ENCODE peak calls at places on chromosomes 4 and X, in seven cellular contexts. V, A, D, R, T, C and H are unnamed samples. For H3K4me1, the result is how much of the 10 kb centered on the place peaks cover.

GRCh38 chrX:1411331-1411730 is 19.4 kb upstream of the SLC25A6 start:
- DNase-seq in V (no peak), A (peak), D (no peak), R (no peak), T (no peak), C (no peak), H (no peak)

GRCh38 chr4:150268444-150268843 is 190.2 kb downstream of the DCLK2 start:
- DNase-seq in V (peak), A (no peak), D (no peak), R (no peak), T (no peak), C (no peak), H (peak)

GRCh38 chr4:155376387-155377268 is at the start of gene MAP9:
- DNase-seq in V (peak), A (peak), D (peak), R (peak), T (no peak), C (peak), H (peak)

GRCh38 chr4:22220965-22221364 is 272.4 kb upstream of the KCNIP4 start:
- DNase-seq in V (no peak), A (no peak), D (peak), R (no peak), T (no peak), C (no peak), H (no peak)

GRCh38 chr4:152079543-152080293 is 318.9 kb upstream of the GATB start:
- DNase-seq in V (no peak), A (no peak), D (no peak), R (no peak), T (no peak), C (no peak), H (no peak)

GRCh38 chr4:138668309-138668708 is 347.3 kb upstream of the NOCT start:
- DNase-seq in V (no peak), A (no peak), D (no peak), R (no peak), T (no peak), C (no peak), H (no peak)

GRCh38 chrX:154785711-154786110 is 19.6 kb downstream of the MPP1 start:
- DNase-seq in V (no peak), A (no peak), D (no peak), R (no peak), T (no peak), C (no peak), H (no peak)

GRCh38 chr4:17687237-17687857 is 72.9 kb downstream of the MED28 start:
- DNase-seq in V (no peak), A (no peak), D (no peak), R (no peak), T (peak), C (no peak), H (no peak)

GRCh38 chr4:3364634-3365314 is 72.0 kb downstream of the RGS12 start:
- DNase-seq in V (no peak), A (peak), D (no peak), R (peak), T (peak), C (no peak), H (no peak)

GRCh38 chr4:91118597-91118996 is 991.4 kb downstream of the CCSER1 start:
- DNase-seq in V (no peak), A (no peak), D (no peak), R (no peak), T (no peak), C (no peak), H (no peak)

GRCh38 chrX:15623074-15623473 is 22.3 kb upstream of the ACE2 start:
- DNase-seq in V (no peak), A (no peak), D (no peak), R (no peak), T (no peak), C (no peak), H (no peak)

GRCh38 chr4:152193059-152193458 is 342.8 kb downstream of the FBXW7 start:
- DNase-seq in V (no peak), A (no peak), D (no peak), R (no peak), T (no peak), C (no peak), H (no peak)

GRCh38 chrX:10325606-10326005 is 168.8 kb downstream of the CLCN4 start:
- DNase-seq in V (peak), A (no peak), D (no peak), R (no peak), T (no peak), C (no peak), H (no peak)

GRCh38 chr4:2744576-2745270 is 11.4 kb downstream of the TNIP2 start:
- DNase-seq in V (no peak), A (no peak), D (no peak), R (no peak), T (no peak), C (no peak), H (no peak)

GRCh38 chrX:121876316-121876715 is 828.9 kb downstream of the GLUD2 start:
- DNase-seq in V (no peak), A (no peak), D (no peak), R (no peak), T (no peak), C (peak), H (peak)

GRCh38 chr4:107561481-107561880 is 158.6 kb downstream of the PAPSS1 start:
- DNase-seq in V (peak), A (no peak), D (no peak), R (no peak), T (no peak), C (no peak), H (no peak)

GRCh38 chr4:166197166-166197565 is 324.1 kb downstream of the TLL1 start:
- DNase-seq in V (no peak), A (no peak), D (no peak), R (no peak), T (no peak), C (peak), H (peak)

GRCh38 chr4:59180161-59180560 is 2020.0 kb upstream of the ADGRL3 start:
- DNase-seq in V (no peak), A (no peak), D (no peak), R (no peak), T (no peak), C (no peak), H (no peak)

GRCh38 chr4:133869486-133869885 is 332.1 kb downstream of the PABPC4L start:
- DNase-seq in V (peak), A (no peak), D (no peak), R (no peak), T (no peak), C (no peak), H (no peak)

GRCh38 chr4:123466080-123466785 is 69.6 kb downstream of the SPRY1 start:
- DNase-seq in V (no peak), A (no peak), D (no peak), R (no peak), T (no peak), C (no peak), H (no peak)

GRCh38 chrX:108304210-108304609 is 134.0 kb downstream of the COL4A6 start:
- DNase-seq in V (peak), A (no peak), D (no peak), R (no peak), T (no peak), C (no peak), H (no peak)

GRCh38 chrX:37332987-37333658 is 16.0 kb upstream of the PRRG1 start:
- DNase-seq in V (no peak), A (no peak), D (no peak), R (no peak), T (no peak), C (no peak), H (no peak)

GRCh38 chrX:11792461-11793421 is 34.7 kb downstream of the MSL3 start:
- DNase-seq in V (no peak), A (no peak), D (no peak), R (no peak), T (no peak), C (no peak), H (no peak)

GRCh38 chr4:110085131-110085530 is 113.3 kb downstream of the ELOVL6 start:
- DNase-seq in V (peak), A (no peak), D (no peak), R (no peak), T (no peak), C (no peak), H (peak)
- H3K4me1 ChIP-seq in V (under half), A (under half), D (under half), R (under half), T (under half), C (under half), H (under half)

GRCh38 chr4:102663073-102663472 is 97.7 kb downstream of the MANBA start:
- DNase-seq in V (peak), A (no peak), D (no peak), R (no peak), T (no peak), C (peak), H (peak)

GRCh38 chr4:102657206-102657605 is 103.6 kb downstream of the MANBA start:
- DNase-seq in V (no peak), A (no peak), D (no peak), R (no peak), T (no peak), C (no peak), H (no peak)
- H3K4me1 ChIP-seq in V (under half), A (under half), D (under half), R (under half), T (under half), C (under half), H (under half)

DNA sequence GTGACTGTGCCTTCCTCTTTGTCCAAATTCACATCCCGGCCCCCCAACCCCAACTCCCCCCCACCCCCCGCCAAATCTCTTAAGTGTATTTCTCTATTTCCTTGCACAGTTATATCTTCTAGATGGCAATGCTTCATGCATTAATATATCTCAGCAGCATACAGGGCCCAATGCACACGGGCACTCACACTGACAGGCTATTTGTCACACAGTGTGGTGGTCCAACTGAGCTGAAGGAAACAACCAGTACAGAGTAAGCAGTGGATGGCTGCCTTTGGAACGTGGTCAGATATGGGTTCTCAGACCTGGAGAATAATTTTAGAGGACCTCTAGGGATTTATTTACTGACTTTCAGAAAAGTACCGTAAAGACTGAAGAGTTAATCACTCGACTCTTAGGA is 684 bp downstream of the EXOC1 start:
- DNase-seq in V (no peak), A (no peak), D (no peak), R (no peak), T (no peak), C (no peak), H (no peak)
- H3K4me1 ChIP-seq in V (under half), A (under half), D (under half), R (under half), T (under half), C (under half), H (under half)

DNA sequence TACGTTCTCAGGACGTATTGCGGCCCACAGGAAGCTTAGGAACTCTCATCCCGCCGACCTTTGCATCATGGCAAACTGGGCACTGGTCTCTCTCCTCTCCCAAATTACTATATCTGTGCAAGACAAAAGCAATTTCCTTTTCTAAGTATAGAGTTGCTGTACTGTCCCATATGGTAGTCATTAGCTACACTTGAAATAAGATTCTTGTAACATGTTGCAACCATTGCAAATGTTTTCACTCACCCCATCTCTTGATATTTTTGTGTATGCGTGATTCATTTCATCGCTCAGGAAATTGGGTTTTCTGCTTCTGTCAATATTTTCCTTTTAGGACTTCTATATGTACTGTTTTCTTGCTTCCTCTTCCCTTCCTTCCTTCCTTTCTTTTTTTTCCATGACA is 15.7 kb downstream of the ARMCX6 start:
- DNase-seq in V (peak), A (no peak), D (no peak), R (no peak), T (no peak), C (no peak), H (no peak)
- H3K4me1 ChIP-seq in V (under half), A (under half), D (under half), R (under half), T (under half), C (under half), H (under half)

DNA sequence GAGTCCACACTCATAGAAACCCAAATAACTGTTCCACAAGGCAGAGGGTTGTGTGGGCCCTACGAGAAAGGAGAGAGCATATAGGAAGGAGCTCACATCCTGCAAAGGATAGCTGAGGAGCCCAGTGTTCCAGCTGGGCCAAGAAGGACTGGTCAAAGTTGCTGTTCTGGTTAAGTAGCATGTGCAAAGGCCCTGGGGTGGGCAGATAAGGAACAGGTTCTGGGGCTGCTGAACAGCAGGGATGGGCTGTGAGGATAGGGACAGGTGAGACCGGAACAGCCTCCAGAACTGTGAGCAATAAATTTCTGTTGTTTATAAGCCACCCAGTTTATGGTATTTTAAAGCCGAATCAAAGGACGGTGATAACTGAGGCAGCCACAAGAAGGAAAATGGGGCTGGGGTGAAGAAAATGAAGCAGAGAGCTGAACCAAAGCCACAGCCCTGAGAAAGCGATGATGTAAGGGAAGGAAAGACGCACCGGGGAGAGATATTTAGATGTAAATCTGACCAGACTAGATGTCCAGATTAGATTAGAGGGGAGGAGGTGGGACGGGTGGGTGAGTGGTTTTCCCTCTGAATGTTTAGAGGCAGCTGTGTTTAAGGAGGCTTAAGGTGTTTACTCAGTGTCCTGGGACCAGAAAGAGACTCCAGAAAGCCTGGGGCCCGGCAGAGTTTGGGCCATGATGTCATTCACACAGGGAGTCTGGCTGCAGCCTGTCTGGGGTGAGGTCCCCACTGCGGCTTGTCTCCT is 180.8 kb upstream of the BCOR start:
- DNase-seq in V (no peak), A (no peak), D (no peak), R (no peak), T (no peak), C (peak), H (no peak)
- H3K4me1 ChIP-seq in V (under half), A (under half), D (under half), R (under half), T (under half), C (under half), H (under half)

GRCh38 chr4:25870081-25870480 is 7.3 kb upstream of the SEL1L3 start:
- DNase-seq in V (no peak), A (no peak), D (no peak), R (no peak), T (no peak), C (no peak), H (no peak)
- H3K4me1 ChIP-seq in V (under half), A (under half), D (under half), R (under half), T (under half), C (under half), H (under half)

GRCh38 chr4:118826723-118827444 is 9.0 kb downstream of the SEC24D start:
- DNase-seq in V (no peak), A (no peak), D (no peak), R (no peak), T (no peak), C (no peak), H (no peak)
- H3K4me1 ChIP-seq in V (under half), A (under half), D (under half), R (half or more), T (under half), C (under half), H (under half)

GRCh38 chr4:139922625-139923024 is 231.4 kb downstream of the MAML3 start:
- DNase-seq in V (peak), A (no peak), D (no peak), R (no peak), T (peak), C (no peak), H (no peak)

GRCh38 chr4:139920552-139920951 is 233.4 kb downstream of the MAML3 start:
- DNase-seq in V (no peak), A (no peak), D (no peak), R (no peak), T (no peak), C (no peak), H (no peak)

GRCh38 chr4:139918994-139919393 is 235.0 kb downstream of the MAML3 start:
- DNase-seq in V (no peak), A (no peak), D (no peak), R (no peak), T (no peak), C (no peak), H (no peak)

GRCh38 chr4:139919513-139919912 is 234.5 kb downstream of the MAML3 start:
- DNase-seq in V (peak), A (no peak), D (peak), R (no peak), T (peak), C (no peak), H (no peak)

DNA sequence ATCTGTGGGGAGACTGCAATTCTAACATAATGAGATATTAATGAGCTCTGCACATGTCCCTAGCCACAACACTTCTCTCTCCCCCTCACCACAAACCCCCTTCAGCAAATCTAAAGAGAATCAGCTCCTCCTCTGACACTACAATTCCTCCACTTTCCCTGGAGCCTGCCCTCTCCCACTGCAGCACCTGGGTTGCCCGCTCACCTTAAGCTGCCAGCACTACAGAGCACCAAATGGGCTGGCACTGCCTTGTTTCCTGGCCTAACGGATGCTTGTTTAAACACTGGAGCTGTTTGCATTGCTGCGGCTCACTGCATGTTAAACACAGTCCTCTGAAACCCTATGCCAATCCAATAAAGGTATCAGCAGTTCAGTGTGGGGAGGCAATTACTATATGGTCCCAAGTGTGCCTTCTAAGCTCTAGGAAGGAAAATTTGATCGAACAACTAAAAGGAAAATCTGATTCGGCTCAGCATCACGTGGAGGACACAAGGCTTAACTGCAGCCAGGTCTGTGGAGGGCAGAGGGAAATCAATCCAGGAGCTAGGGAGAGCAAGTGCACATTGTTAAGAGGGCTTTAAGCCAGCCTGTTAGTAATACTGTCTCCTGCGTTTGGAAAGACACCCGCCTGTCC is 232.3 kb downstream of the MAML3 start:
- DNase-seq in V (no peak), A (no peak), D (no peak), R (no peak), T (peak), C (no peak), H (no peak)
- H3K4me1 ChIP-seq in V (under half), A (half or more), D (under half), R (half or more), T (half or more), C (under half), H (under half)

DNA sequence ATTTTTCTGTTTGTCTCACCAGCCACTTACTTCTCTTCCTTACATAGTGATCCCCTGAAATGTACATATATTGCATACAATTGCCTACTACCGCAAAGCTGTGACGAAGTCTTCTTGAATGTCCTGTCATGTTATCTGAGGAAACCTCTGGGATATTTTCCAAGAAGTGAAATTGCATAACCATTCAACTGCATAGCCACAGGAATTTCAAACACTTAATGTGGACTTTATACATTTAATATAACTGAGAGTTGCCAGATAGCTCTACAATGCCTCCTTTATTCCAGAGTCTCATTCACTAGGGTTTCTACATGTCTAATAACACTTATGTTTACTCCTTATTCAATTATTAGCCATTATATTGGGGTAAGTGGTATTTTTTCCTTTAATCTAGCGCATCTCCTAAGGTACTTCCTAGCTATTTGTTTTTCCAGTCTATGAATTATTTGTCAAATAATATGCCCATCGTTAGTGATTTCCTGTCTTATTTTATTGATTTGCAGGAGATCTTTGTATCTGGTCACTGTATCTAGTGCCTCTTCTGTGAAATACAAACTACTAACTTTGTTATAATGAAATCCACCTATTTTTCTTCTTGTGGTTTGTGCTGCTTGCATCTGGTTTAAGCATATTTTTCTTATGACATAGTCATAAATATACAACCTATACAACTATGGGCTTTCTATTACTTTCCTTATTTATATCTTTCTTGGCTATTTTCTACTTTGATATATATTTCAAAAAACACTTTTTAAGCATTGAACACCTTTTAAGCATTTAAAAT is 69.2 kb upstream of the GRID2 start:
- DNase-seq in V (peak), A (no peak), D (no peak), R (no peak), T (no peak), C (peak), H (peak)
- H3K4me1 ChIP-seq in V (under half), A (under half), D (under half), R (under half), T (under half), C (under half), H (under half)